ENCODE peak calls at places on chromosomes 11 and 22, in nine cellular contexts. Y is A549, Z is stomach, Q is body of pancreas, R is prostate gland, A is HCT116, S is thyroid gland, C is IMR-90, G is ovary. L is an unnamed sample. For H3K4me1, the result is how much of the 10 kb centered on the place peaks cover.

GRCh38 chr11:80844110-80844509 is 1403.3 kb upstream of the TENM4 start:
- DNase-seq in S (no peak), Y (no peak), Q (no peak), G (no peak), Z (no peak), A (no peak), C (no peak), R (no peak), L (no peak)

GRCh38 chr22:44172370-44173108 is 8.2 kb upstream of the PARVG start:
- DNase-seq in S (peak), Q (peak), A (no peak), R (peak), Z (peak), C (no peak), Y (no peak), G (no peak), L (peak)

GRCh38 chr11:128720522-128720985 is 26.7 kb downstream of the FLI1 start:
- DNase-seq in G (no peak), R (no peak), A (no peak), Q (no peak), C (no peak), Z (peak), S (no peak), Y (no peak), L (peak)

GRCh38 chr22:47994045-47994444 is 1231.6 kb downstream of the TBC1D22A start:
- DNase-seq in Z (no peak), C (no peak), Y (no peak), G (no peak), A (no peak), R (no peak), Q (no peak), S (no peak), L (no peak)

GRCh38 chr22:31287818-31288495 is 4.3 kb downstream of the PIK3IP1 start:
- DNase-seq in C (no peak), Z (no peak), A (no peak), S (peak), G (no peak), R (no peak), Q (no peak), Y (no peak), L (no peak)

GRCh38 chr11:99739464-99740089 is 718.8 kb downstream of the CNTN5 start:
- DNase-seq in A (no peak), Q (no peak), G (no peak), S (no peak), R (no peak), Y (peak), Z (no peak), C (peak), L (no peak)

GRCh38 chr11:1333091-1333772 is 23.8 kb upstream of the TOLLIP start:
- DNase-seq in S (no peak), G (no peak), R (no peak), A (no peak), C (no peak), Z (no peak), Q (no peak), Y (no peak), L (no peak)

GRCh38 chr11:130163346-130164220 is 4.0 kb downstream of the ST14 start:
- DNase-seq in A (no peak), S (peak), Y (no peak), C (no peak), Z (peak), Q (peak), G (no peak), R (no peak), L (peak)

GRCh38 chr11:14499178-14499559 is 442 bp downstream of the COPB1 start:
- DNase-seq in Q (peak), S (peak), Z (peak), A (no peak), C (peak), G (no peak), R (peak), Y (peak), L (peak)

GRCh38 chr22:38136607-38137006 is 26.1 kb upstream of the BAIAP2L2 start:
- DNase-seq in Q (no peak), Y (no peak), A (no peak), G (no peak), C (no peak), R (no peak), Z (no peak), S (no peak), L (no peak)

GRCh38 chr11:35619754-35620640 is 1.7 kb downstream of the FJX1 start:
- DNase-seq in A (no peak), Q (no peak), C (peak), R (no peak), Z (no peak), Y (peak), G (peak), S (peak), L (peak)

GRCh38 chr11:121466063-121466794 is 13.5 kb upstream of the SORL1-AS1 start:
- DNase-seq in Y (peak), R (peak), G (peak), C (peak), Q (peak), S (peak), Z (peak), A (peak), L (peak)

GRCh38 chr11:113369411-113369810 is 18.2 kb upstream of the ANKK1 start:
- DNase-seq in G (no peak), S (no peak), R (no peak), Z (no peak), C (no peak), Y (no peak), Q (no peak), A (no peak), L (no peak)

GRCh38 chr11:76665921-76666351 is 4.6 kb downstream of the LRRC32 start:
- DNase-seq in A (no peak), C (no peak), Q (no peak), R (no peak), Y (no peak), Z (no peak), G (peak), S (no peak), L (peak)

GRCh38 chr11:75313457-75314272 is 37.8 kb downstream of the ARRB1 start:
- DNase-seq in G (peak), R (no peak), A (no peak), S (peak), C (peak), Z (peak), Q (no peak), Y (no peak), L (no peak)

GRCh38 chr11:33732176-33732575 is 4.0 kb downstream of the CD59 start:
- DNase-seq in Z (no peak), S (no peak), Q (no peak), Y (no peak), G (no peak), C (no peak), A (no peak), R (no peak), L (no peak)
- H3K4me1 ChIP-seq in Z (under half), S (under half), Q (under half), Y (under half), G (under half), C (under half), A (under half), R (under half), L (under half)

DNA sequence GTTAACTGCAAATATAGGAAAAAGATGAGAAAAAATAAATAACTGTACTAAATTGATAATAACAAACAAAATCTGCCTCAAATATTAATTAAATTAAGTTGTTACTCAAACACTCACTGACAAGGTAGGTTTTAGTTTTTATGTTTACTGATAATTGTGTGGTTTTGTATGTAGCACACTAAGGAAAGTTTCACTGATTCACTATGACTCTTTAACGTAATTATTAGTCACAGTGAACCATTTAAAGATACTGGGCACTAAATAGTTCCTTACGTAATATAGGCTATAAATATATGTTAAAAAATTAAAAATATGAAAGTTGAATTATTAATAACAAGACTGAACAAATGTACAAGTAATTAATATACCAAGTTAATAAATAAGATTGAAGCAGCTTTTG is 2330.0 kb upstream of the RAG2 start:
- DNase-seq in A (no peak), Z (no peak), S (no peak), R (no peak), G (no peak), Q (no peak), Y (no peak), C (no peak), L (no peak)
- TF ChIP-seq POLR2A in A (no peak), Z (no peak), S (no peak), R (no peak), G (no peak), Q (no peak), Y (no peak), C (no peak), L (no peak)

GRCh38 chr11:119845756-119846155 is 116.8 kb upstream of the NECTIN1 start:
- DNase-seq in A (no peak), R (peak), Y (no peak), C (no peak), G (no peak), Z (no peak), S (no peak), Q (no peak), L (no peak)

GRCh38 chr11:119846374-119846773 is 117.4 kb upstream of the NECTIN1 start:
- DNase-seq in Z (no peak), S (no peak), A (no peak), C (no peak), R (no peak), Q (no peak), Y (no peak), G (no peak), L (no peak)

GRCh38 chr11:119845305-119845704 is 116.3 kb upstream of the NECTIN1 start:
- DNase-seq in G (no peak), Y (no peak), A (no peak), R (no peak), C (no peak), Z (no peak), Q (no peak), S (no peak), L (no peak)

GRCh38 chr11:119849872-119850271 is 120.9 kb upstream of the NECTIN1 start:
- DNase-seq in R (no peak), A (no peak), S (no peak), C (no peak), G (no peak), Q (no peak), Y (no peak), Z (no peak), L (no peak)

GRCh38 chr11:119847836-119848235 is 118.8 kb upstream of the NECTIN1 start:
- DNase-seq in R (no peak), C (no peak), S (no peak), Y (no peak), Q (no peak), Z (no peak), G (no peak), A (no peak), L (no peak)
- H3K4me1 ChIP-seq in R (under half), C (under half), S (under half), Y (under half), Q (under half), Z (under half), G (under half), A (under half), L (under half)

DNA sequence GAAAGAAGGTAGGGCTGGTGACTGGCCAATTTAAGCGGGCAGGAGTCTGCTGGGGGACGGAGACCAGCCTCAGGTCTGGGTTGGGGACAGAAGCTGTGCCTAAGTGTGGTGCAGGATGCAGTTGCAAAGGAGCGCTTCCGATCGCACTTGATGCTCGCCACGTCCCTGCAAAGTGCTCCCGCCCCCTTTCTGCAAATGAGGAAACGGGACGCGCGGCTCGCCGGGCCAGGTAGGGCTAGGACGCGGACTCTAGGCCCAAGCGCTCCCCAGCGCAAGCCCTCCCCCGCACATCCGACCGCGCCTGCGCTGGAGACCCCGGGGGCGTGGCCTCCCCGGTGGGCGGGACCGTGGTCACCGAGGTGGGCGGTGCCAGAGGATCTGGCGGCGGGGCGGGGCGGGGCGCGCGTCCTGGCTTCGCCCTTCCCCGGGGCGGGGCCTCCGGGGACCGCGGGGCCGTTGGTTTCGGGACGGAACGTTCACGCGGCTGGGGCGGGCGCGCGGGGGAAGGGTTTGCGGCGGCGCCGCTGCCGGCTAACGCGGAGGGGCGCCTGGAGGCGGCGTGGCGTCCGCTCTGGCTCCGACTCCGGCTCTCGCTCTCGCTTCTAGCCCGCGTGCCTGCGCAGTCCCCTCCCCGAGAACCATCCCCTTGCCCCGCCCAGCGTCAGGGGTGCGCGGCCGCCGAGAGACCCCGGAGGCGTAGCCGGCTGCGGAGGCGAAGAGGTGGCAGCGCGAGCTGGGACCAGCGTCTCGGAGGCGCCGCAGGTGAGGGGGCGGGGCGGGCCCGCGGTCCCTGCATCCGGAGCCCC is at the start of gene FAM118A:
- DNase-seq in Y (peak), R (peak), Z (peak), C (peak), Q (peak), G (peak), S (peak), A (peak), L (peak)
- TF ChIP-seq POLR2A in Y (peak), R (peak), Z (no peak), C (peak), Q (peak), G (peak), S (no peak), A (peak), L (peak)

L was measured in transverse colon.